ENCODE peak calls at places on chromosomes 16 and 17, in six cellular contexts. P is cardiac fibroblast, F is pancreas, Q is GM23248, G is mesenchymal stem cell, U is psoas muscle. Y is an unnamed sample.

GRCh38 chr16:56262148-56262878 is 71.0 kb downstream of the GNAO1 start:
- DNase-seq in Q (no peak), G (no peak), P (no peak), F (no peak), U (no peak), Y (no peak)

GRCh38 chr16:27322858-27323780 is 9.3 kb downstream of the IL4R start:
- DNase-seq in F (peak), G (no peak), U (no peak), Q (no peak), P (no peak), Y (no peak)

GRCh38 chr17:18257268-18257681 is 1.3 kb downstream of the FLII start:
- DNase-seq in F (peak), U (no peak), Q (peak), G (no peak), P (no peak), Y (no peak)

GRCh38 chr17:40490289-40490853 is 11.1 kb downstream of the TNS4 start:
- DNase-seq in G (peak), F (no peak), Q (peak), U (peak), P (peak), Y (peak)

GRCh38 chr17:49565948-49566491 is 9.7 kb upstream of the NXPH3 start:
- DNase-seq in U (peak), F (peak), Q (no peak), P (peak), G (no peak), Y (no peak)

GRCh38 chr17:20089795-20090547 is 80.8 kb downstream of the SPECC1 start:
- DNase-seq in F (no peak), U (no peak), G (no peak), P (no peak), Q (no peak), Y (no peak)

GRCh38 chr16:46568472-46569230 is 52.5 kb downstream of the SHCBP1 start:
- DNase-seq in F (no peak), P (no peak), U (peak), Q (no peak), G (no peak), Y (no peak)

GRCh38 chr17:19319771-19320505 is 42.6 kb downstream of the B9D1 start:
- DNase-seq in G (no peak), Q (no peak), U (no peak), P (no peak), F (peak), Y (no peak)

GRCh38 chr17:50177983-50178834 is 12.4 kb downstream of the SGCA start:
- DNase-seq in G (peak), U (peak), P (peak), Q (peak), F (peak), Y (peak)

GRCh38 chr17:9959377-9959981 is 54.4 kb upstream of the RCVRN start:
- DNase-seq in U (no peak), G (peak), F (no peak), Q (peak), P (peak), Y (no peak)

GRCh38 chr17:31202968-31203367 is 94.1 kb downstream of the OMG start:
- DNase-seq in P (no peak), G (no peak), F (no peak), Q (peak), U (no peak), Y (no peak)

GRCh38 chr16:88302666-88303065 is 80.1 kb upstream of the ZNF469 start:
- DNase-seq in Q (no peak), P (no peak), F (no peak), G (no peak), U (peak), Y (no peak)

GRCh38 chr17:79476074-79476473 is 134.8 kb downstream of the RBFOX3 start:
- DNase-seq in F (no peak), U (no peak), Q (no peak), P (no peak), G (no peak), Y (no peak)

GRCh38 chr17:66747561-66748275 is 87.2 kb upstream of the CACNG5 start:
- DNase-seq in F (peak), Q (peak), P (peak), G (no peak), U (no peak), Y (no peak)

GRCh38 chr17:80948961-80949450 is 42.6 kb upstream of the CHMP6 start:
- DNase-seq in G (no peak), F (peak), Q (no peak), P (no peak), U (peak), Y (no peak)

GRCh38 chr17:3475812-3476686 is at the start of gene ASPA:
- DNase-seq in Q (peak), F (no peak), U (no peak), G (no peak), P (peak), Y (no peak)

GRCh38 chr16:50884066-50884860 is 142.4 kb downstream of the CYLD start:
- DNase-seq in Q (no peak), U (no peak), G (no peak), P (no peak), F (no peak), Y (no peak)

GRCh38 chr17:14201087-14201486 is 35.6 kb downstream of the CDRT15 start:
- DNase-seq in Q (peak), F (no peak), G (no peak), P (no peak), U (no peak), Y (no peak)

GRCh38 chr17:3922765-3923164 is 6.5 kb upstream of the P2RX1 start:
- DNase-seq in F (no peak), U (no peak), P (no peak), Q (no peak), G (no peak), Y (no peak)

GRCh38 chr16:84600343-84601229 is 17.3 kb downstream of the COTL1 start:
- DNase-seq in F (no peak), G (peak), Q (peak), P (peak), U (no peak), Y (no peak)

GRCh38 chr17:41835800-41836549 is at the start of gene NT5C3B:
- DNase-seq in G (peak), P (no peak), F (peak), U (peak), Q (peak), Y (no peak)

GRCh38 chr17:4074831-4075495 is 67.9 kb downstream of the ZZEF1 start:
- DNase-seq in U (no peak), F (no peak), G (peak), Q (peak), P (peak), Y (peak)

GRCh38 chr17:46212634-46213435 is 19.6 kb upstream of the KANSL1 start:
- DNase-seq in P (peak), F (no peak), Q (peak), U (no peak), G (peak), Y (no peak)

GRCh38 chr16:4511441-4512082 is 27.0 kb downstream of the CDIP1 start:
- DNase-seq in P (peak), F (peak), G (peak), U (no peak), Q (peak), Y (no peak)

GRCh38 chr16:79083879-79084278 is 516.7 kb downstream of the MAF start:
- DNase-seq in G (no peak), Q (no peak), F (no peak), U (no peak), P (no peak), Y (no peak)

GRCh38 chr16:25143898-25144297 is 32.4 kb downstream of the LCMT1 start:
- DNase-seq in U (no peak), G (no peak), Q (peak), P (no peak), F (no peak), Y (no peak)

GRCh38 chr16:19767497-19767896 is 49.4 kb downstream of the IQCK start:
- DNase-seq in U (no peak), F (no peak), Q (no peak), G (no peak), P (no peak), Y (no peak)

GRCh38 chr16:89534147-89534788 is 26.1 kb downstream of the SPG7 start:
- DNase-seq in F (no peak), Q (peak), P (peak), G (peak), U (no peak), Y (no peak)

GRCh38 chr16:72202014-72202413 is 30.1 kb upstream of the PMFBP1 start:
- DNase-seq in Q (peak), F (no peak), U (no peak), P (peak), G (no peak), Y (peak)

GRCh38 chr17:40779181-40779909 is 3.0 kb downstream of the KRT27 start:
- DNase-seq in P (no peak), Q (peak), F (peak), G (no peak), U (no peak), Y (no peak)

GRCh38 chr16:9141813-9142212 is 50.4 kb downstream of the HAPSTR1 start:
- DNase-seq in P (no peak), F (no peak), G (no peak), U (peak), Q (no peak), Y (no peak)

GRCh38 chr16:80407265-80407987 is 133.4 kb upstream of the DYNLRB2 start:
- DNase-seq in Q (no peak), U (no peak), F (no peak), P (no peak), G (no peak), Y (peak)

GRCh38 chr16:81210807-81211206 is 27.7 kb upstream of the BCO1 start:
- DNase-seq in G (no peak), P (peak), Q (no peak), U (no peak), F (no peak), Y (no peak)

GRCh38 chr17:1834378-1835149 is 4.8 kb downstream of the RPA1 start:
- DNase-seq in G (no peak), F (no peak), U (no peak), P (no peak), Q (no peak), Y (no peak)

GRCh38 chr17:72592242-72592966 is 471.6 kb downstream of the SOX9 start:
- DNase-seq in U (peak), G (peak), F (peak), Q (peak), P (peak), Y (no peak)

DNA sequence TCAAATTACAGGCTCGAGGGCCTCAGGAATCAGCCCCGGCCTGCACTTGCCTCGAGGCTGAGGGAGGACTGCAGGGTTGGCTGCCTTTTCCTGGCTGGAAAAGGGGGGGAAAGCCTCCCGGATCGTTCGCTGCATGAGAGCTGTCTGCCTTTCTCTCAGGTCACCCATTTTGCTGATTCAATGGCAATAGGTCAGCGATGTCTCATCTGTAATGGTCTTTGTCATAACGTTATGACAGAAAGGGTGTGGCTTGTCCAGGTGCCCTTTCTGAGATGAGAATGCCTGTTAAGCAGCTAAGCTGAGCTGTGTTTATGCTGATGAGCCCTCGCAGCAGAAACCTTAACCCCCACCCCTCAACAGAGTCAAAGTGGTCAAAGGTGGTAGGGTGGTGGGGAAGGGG is 81.8 kb downstream of the AKAP1 start:
- DNase-seq in U (no peak), P (no peak), Q (no peak), F (no peak), G (no peak), Y (no peak)
- H3K4me3 ChIP-seq in U (no peak), P (no peak), Q (no peak), F (no peak), G (no peak), Y (no peak)

GRCh38 chr17:47841488-47842308 is 625 bp upstream of the SCRN2 start:
- DNase-seq in P (no peak), G (no peak), Q (no peak), F (no peak), U (no peak), Y (no peak)
- H3K4me3 ChIP-seq in P (peak), G (no peak), Q (peak), F (peak), U (peak), Y (no peak)

GRCh38 chr17:76558210-76559095 is 18.6 kb downstream of the PRCD start:
- DNase-seq in P (peak), F (no peak), G (peak), Q (peak), U (no peak), Y (no peak)

GRCh38 chr17:76560877-76561221 is 21.0 kb downstream of the PRCD start:
- DNase-seq in Q (peak), U (no peak), F (no peak), P (no peak), G (peak), Y (no peak)

GRCh38 chr17:76561332-76561731 is 21.5 kb downstream of the PRCD start:
- DNase-seq in Q (peak), U (no peak), F (no peak), G (peak), P (no peak), Y (no peak)

GRCh38 chr17:76561799-76562268 is 22.0 kb downstream of the PRCD start:
- DNase-seq in U (no peak), Q (peak), P (peak), G (no peak), F (no peak), Y (no peak)

GRCh38 chr17:76560036-76560876 is 20.4 kb downstream of the PRCD start:
- DNase-seq in F (no peak), P (no peak), G (peak), U (no peak), Q (no peak), Y (no peak)
- H3K4me3 ChIP-seq in F (no peak), P (no peak), G (no peak), U (peak), Q (peak), Y (no peak)

GRCh38 chr16:2365397-2365796 is 24.9 kb upstream of the ABCA3 start:
- DNase-seq in G (no peak), F (no peak), Q (no peak), P (no peak), U (no peak), Y (no peak)
- H3K4me3 ChIP-seq in G (no peak), F (no peak), Q (peak), P (no peak), U (no peak), Y (no peak)

GRCh38 chr17:74429604-74430384 is 2.1 kb upstream of the GPRC5C start:
- DNase-seq in G (peak), Q (no peak), U (peak), P (no peak), F (no peak), Y (no peak)

GRCh38 chr17:74431568-74432483 is at the start of gene GPRC5C:
- DNase-seq in G (peak), P (no peak), Q (peak), F (peak), U (peak), Y (peak)

GRCh38 chr17:74432484-74433391 is 850 bp downstream of the GPRC5C start:
- DNase-seq in F (no peak), Q (no peak), P (no peak), G (no peak), U (no peak), Y (no peak)

GRCh38 chr17:74430706-74431567 is 951 bp upstream of the GPRC5C start:
- DNase-seq in Q (peak), F (peak), G (peak), U (peak), P (peak), Y (peak)

DNA sequence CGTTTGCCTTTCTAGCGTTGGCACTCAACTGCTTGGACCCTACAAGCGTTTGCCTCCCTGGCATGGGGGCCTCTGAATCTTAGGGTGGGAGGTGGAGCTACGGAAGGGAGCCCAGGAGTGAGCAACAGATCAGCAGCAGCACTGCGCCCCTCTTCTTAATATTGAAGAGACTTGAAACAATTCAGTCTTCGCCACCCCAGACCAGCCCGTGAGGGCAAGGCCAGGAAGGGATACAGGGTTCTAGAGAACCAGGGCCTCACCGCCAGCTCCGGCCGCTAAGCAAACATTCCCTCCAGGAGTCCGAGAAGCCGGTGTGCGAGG is 1.5 kb upstream of the GPRC5C start:
- DNase-seq in P (no peak), G (no peak), Q (no peak), F (no peak), U (no peak), Y (no peak)
- H3K4me3 ChIP-seq in P (peak), G (peak), Q (peak), F (no peak), U (peak), Y (no peak)

GRCh38 chr17:57956311-57957119 is 1.3 kb upstream of the CUEDC1 start:
- DNase-seq in U (peak), F (no peak), P (no peak), Q (no peak), G (no peak), Y (no peak)

GRCh38 chr17:57955183-57955952 is at the start of gene CUEDC1:
- DNase-seq in Q (peak), F (peak), U (peak), G (peak), P (peak), Y (no peak)

GRCh38 chr17:57953219-57953618 is 2.0 kb downstream of the CUEDC1 start:
- DNase-seq in G (no peak), Q (no peak), P (no peak), F (no peak), U (peak), Y (no peak)

GRCh38 chr17:57954421-57955182 is 610 bp downstream of the CUEDC1 start:
- DNase-seq in Q (peak), P (peak), F (peak), U (peak), G (peak), Y (no peak)

DNA sequence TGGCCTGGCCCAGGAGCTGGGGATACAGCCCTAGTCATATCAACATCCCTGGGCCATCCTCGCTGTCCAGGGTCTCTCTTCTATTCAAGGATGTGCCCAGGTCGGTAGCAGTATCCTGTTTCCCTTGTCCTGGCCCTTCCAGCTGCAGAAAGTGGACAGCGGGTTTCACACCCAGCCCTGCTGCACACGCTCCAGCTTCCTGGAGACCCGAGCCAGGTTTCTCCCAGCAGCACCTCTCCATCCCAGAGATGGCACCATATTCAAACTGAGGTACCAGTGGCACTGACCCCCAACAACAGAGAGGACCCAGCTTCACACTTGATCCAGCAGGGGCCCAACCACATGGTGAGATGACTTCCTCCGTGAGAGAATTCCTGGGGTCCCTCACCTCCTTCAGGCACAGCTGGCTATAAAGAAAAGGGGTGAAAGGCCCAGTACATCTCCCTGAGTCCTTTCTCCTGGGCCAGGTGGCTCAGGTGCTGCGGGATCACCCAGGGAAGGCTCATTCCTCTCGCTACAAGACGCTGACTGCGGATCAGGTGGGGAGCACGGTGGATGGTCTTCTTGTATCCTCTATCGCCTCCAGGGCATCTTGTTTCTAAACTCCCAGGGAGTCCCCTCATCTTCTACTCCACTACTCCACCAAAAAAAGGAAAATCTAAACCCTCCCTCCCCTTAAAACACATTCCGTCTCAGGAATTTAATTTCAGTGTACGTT is 1.4 kb downstream of the CUEDC1 start:
- DNase-seq in Q (no peak), U (peak), P (no peak), F (peak), G (no peak), Y (no peak)
- H3K4me3 ChIP-seq in Q (peak), U (peak), P (peak), F (no peak), G (peak), Y (peak)

DNA sequence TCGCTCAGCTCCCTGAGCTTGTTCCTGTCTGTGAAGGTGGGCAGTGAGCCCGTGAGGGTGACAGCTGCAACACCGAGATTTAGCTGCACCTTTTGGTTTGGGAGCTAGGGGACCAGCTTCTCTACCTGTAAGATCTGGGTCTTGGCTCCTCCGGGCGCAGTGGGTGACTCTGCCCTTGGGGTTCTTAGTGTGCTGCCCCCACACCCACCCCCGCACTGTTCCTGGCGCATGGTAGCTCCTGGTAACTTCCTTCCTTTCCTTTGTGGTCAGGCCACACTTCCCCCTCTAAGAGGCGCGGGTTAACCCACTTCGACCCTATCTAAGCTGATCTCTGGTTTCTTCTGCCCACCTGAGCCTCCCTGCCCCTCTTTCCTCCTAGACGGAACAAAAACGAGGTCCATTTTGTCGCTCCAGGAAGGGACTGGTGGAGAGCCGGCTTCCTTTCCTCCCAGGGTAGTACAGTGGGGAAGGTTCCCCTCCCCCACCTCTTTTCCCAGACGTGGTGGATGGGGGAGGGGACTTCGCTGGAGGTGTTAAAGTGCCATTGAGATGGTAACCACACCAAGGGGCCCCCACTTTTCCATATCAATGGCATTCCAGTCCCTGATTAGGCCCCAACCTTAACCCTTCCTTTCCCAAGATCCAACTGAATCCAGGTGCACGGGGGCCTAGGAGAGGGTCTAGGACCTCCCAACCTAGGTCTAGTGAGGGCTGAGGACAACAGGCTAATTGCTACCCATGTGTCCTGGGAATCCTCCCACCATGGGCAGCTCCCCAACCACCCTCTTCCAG is 4.6 kb upstream of the CLDN9 start:
- DNase-seq in F (no peak), P (no peak), U (no peak), G (no peak), Q (no peak), Y (no peak)
- H3K4me3 ChIP-seq in F (no peak), P (no peak), U (no peak), G (no peak), Q (no peak), Y (no peak)

GRCh38 chr17:75506134-75506533 is 9.2 kb downstream of the CASKIN2 start:
- DNase-seq in Q (no peak), U (no peak), P (no peak), F (no peak), G (no peak), Y (no peak)
- H3K4me3 ChIP-seq in Q (no peak), U (no peak), P (no peak), F (no peak), G (no peak), Y (no peak)